ENCODE peak calls at places on chromosomes 11 and 22, in seven cellular contexts. U, K, W, Q, Y, X and N are unnamed samples.
A peak's percentile ranks its signal among the peaks of the same experiment; 100 is the strongest.

GRCh38 chr11:952406-953385 is 27.0 kb downstream of the AP2A2 start:
- DNase-seq in U (peak; percentile 16), K (no peak), W (no peak), Q (no peak), Y (no peak), X (no peak), N (no peak)

GRCh38 chr22:24325105-24325757 is 54.6 kb downstream of the SPECC1L start:
- DNase-seq in U (peak; percentile 86), K (no peak), W (no peak), Q (peak; percentile 11), Y (peak; percentile 49), X (no peak), N (peak; percentile 43)

GRCh38 chr11:132077416-132077815 is 707.0 kb downstream of the NTM start:
- DNase-seq in U (no peak), K (no peak), W (no peak), Q (no peak), Y (no peak), X (no peak), N (no peak)

GRCh38 chr22:41816241-41816640 is 15.8 kb downstream of the CCDC134 start:
- DNase-seq in U (no peak), K (no peak), W (no peak), Q (no peak), Y (no peak), X (no peak), N (no peak)

GRCh38 chr22:35866646-35867045 is 149.0 kb downstream of the APOL5 start:
- DNase-seq in U (no peak), K (no peak), W (no peak), Q (no peak), Y (no peak), X (no peak), N (no peak)

GRCh38 chr11:92295175-92296137 is 70.8 kb downstream of the FAT3 start:
- DNase-seq in U (no peak), K (no peak), W (no peak), Q (no peak), Y (no peak), X (no peak), N (no peak)

GRCh38 chr11:87235366-87235765 is 197.6 kb downstream of the TMEM135 start:
- DNase-seq in U (no peak), K (no peak), W (no peak), Q (no peak), Y (no peak), X (no peak), N (no peak)

GRCh38 chr11:47394322-47395224 is 13.8 kb upstream of the SLC39A13 start:
- DNase-seq in U (no peak), K (no peak), W (peak; percentile 80), Q (no peak), Y (peak; percentile 36), X (peak; percentile 34), N (peak; percentile 72)

GRCh38 chr22:46328797-46329196 is 6.7 kb upstream of the TRMU start:
- DNase-seq in U (no peak), K (no peak), W (no peak), Q (no peak), Y (no peak), X (no peak), N (no peak)

GRCh38 chr22:35422145-35422544 is 22.2 kb downstream of the MCM5 start:
- DNase-seq in U (no peak), K (no peak), W (no peak), Q (no peak), Y (no peak), X (no peak), N (no peak)

GRCh38 chr11:62108971-62109391 is 14.8 kb upstream of the INCENP start:
- DNase-seq in U (peak; percentile 34), K (no peak), W (no peak), Q (peak; percentile 16), Y (no peak), X (no peak), N (no peak)

GRCh38 chr11:808427-809286 is 1.1 kb upstream of the RPLP2 start:
- DNase-seq in U (no peak), K (no peak), W (peak; percentile 54), Q (no peak), Y (no peak), X (no peak), N (peak; percentile 42)

GRCh38 chr22:23826510-23827350 is 12.1 kb downstream of the DERL3 start:
- DNase-seq in U (peak; percentile 41), K (no peak), W (no peak), Q (no peak), Y (no peak), X (no peak), N (no peak)

GRCh38 chr11:35539781-35540281 is 14.4 kb upstream of the PAMR1 start:
- DNase-seq in U (peak; percentile 74), K (no peak), W (no peak), Q (no peak), Y (no peak), X (no peak), N (no peak)

GRCh38 chr11:128181090-128181485 is 406.3 kb downstream of the ETS1 start:
- DNase-seq in U (no peak), K (no peak), W (no peak), Q (no peak), Y (no peak), X (no peak), N (no peak)

GRCh38 chr11:73001615-73002014 is 140.5 kb downstream of the FCHSD2 start:
- DNase-seq in U (no peak), K (no peak), W (no peak), Q (no peak), Y (no peak), X (no peak), N (no peak)

GRCh38 chr11:26649884-26650283 is 72.0 kb downstream of the SLC5A12 start:
- DNase-seq in U (peak; percentile 76), K (no peak), W (no peak), Q (peak; percentile 55), Y (no peak), X (peak; percentile 27), N (peak; percentile 41)